ENCODE peak calls at places on chromosome 15, in four cellular contexts. V is MV-4-11; P is hippocampal formation; U is stimulated activated naive CD8-positive, alpha-beta T cell treated with anti-CD3 and anti-CD28 coated beads, Interleukin-15, amount 100 ng/mL, for 72 hours. T is an unnamed sample.

GRCh38 chr15:50798684-50799083 is 33.2 kb upstream of the SPPL2A start:
- DNase-seq in V (peak; percentile 52), P (no peak), U (no peak), T (no peak)

GRCh38 chr15:48478581-48478980 is 147.4 kb downstream of the DUT start:
- DNase-seq in V (no peak), P (peak; percentile 5), U (no peak), T (no peak)

GRCh38 chr15:48462688-48463087 is 131.5 kb downstream of the DUT start:
- DNase-seq in V (no peak), P (no peak), U (no peak), T (no peak)

GRCh38 chr15:56775632-56776031 is 42.3 kb upstream of the ZNF280D start:
- DNase-seq in V (peak; percentile 57), P (no peak), U (no peak), T (no peak)

GRCh38 chr15:57159767-57160166 is 216.5 kb upstream of the CGNL1 start:
- DNase-seq in V (no peak), P (no peak), U (no peak), T (no peak)

GRCh38 chr15:30065025-30065801 is 17.5 kb upstream of the GOLGA8J start:
- DNase-seq in V (no peak), P (no peak), U (no peak), T (no peak)

GRCh38 chr15:69359724-69360123 is 54.4 kb upstream of the KIF23 start:
- DNase-seq in V (no peak), P (no peak), U (no peak), T (no peak)

GRCh38 chr15:101692799-101693198 is 31.5 kb downstream of the TARS3 start:
- DNase-seq in V (no peak), P (no peak), U (no peak), T (no peak)

GRCh38 chr15:52448010-52448890 is 80.4 kb downstream of the MYO5A start:
- DNase-seq in V (no peak), P (no peak), U (no peak), T (no peak)

GRCh38 chr15:87949214-87949933 is 307.2 kb downstream of the NTRK3 start:
- DNase-seq in V (no peak), P (no peak), U (no peak), T (no peak)

GRCh38 chr15:89143503-89144162 is 55.4 kb downstream of the ABHD2 start:
- DNase-seq in V (peak; percentile 94), P (peak; percentile 59), U (no peak), T (no peak)

GRCh38 chr15:36632196-36632595 is 52.8 kb downstream of the CDIN1 start:
- DNase-seq in V (peak; percentile 52), P (no peak), U (no peak), T (no peak)

GRCh38 chr15:100252779-100253417 is 88.9 kb downstream of the ADAMTS17 start:
- DNase-seq in V (no peak), P (no peak), U (no peak), T (peak; percentile 30)

GRCh38 chr15:84917452-84917851 is 33.0 kb downstream of the SLC28A1 start:
- DNase-seq in V (peak; percentile 2), P (no peak), U (no peak), T (no peak)

GRCh38 chr15:68594533-68595259 is 15.9 kb downstream of the CORO2B start:
- DNase-seq in V (no peak), P (no peak), U (no peak), T (peak; percentile 29)

GRCh38 chr15:25481208-25481862 is 42.5 kb upstream of the UBE3A start:
- DNase-seq in V (peak; percentile 56), P (peak; percentile 45), U (no peak), T (peak; percentile 65)

GRCh38 chr15:40367038-40367672 is 9.1 kb downstream of the DISP2 start:
- DNase-seq in V (no peak), P (peak; percentile 54), U (no peak), T (no peak)

GRCh38 chr15:71137138-71137518 is 21.9 kb downstream of the THSD4 start:
- DNase-seq in V (no peak), P (no peak), U (no peak), T (no peak)

GRCh38 chr15:84748274-84749110 is at the start of gene ZNF592:
- DNase-seq in V (peak; percentile 32), P (peak; percentile 70), U (peak; percentile 83), T (peak; percentile 94)

GRCh38 chr15:34754171-34754580 is 622 bp downstream of the GJD2 start:
- DNase-seq in V (no peak), P (no peak), U (no peak), T (peak; percentile 75)

GRCh38 chr15:31226011-31226410 is 100.6 kb upstream of the KLF13 start:
- DNase-seq in V (no peak), P (no peak), U (no peak), T (no peak)

GRCh38 chr15:25062551-25063430 is 108.0 kb downstream of the SNRPN start:
- DNase-seq in V (no peak), P (no peak), U (no peak), T (peak; percentile 62)

T was measured in posterior vena cava.